ENCODE peak calls at places on chromosomes 4 and X, in nine cellular contexts. One of them, this sample, is unnamed.

GRCh38 chr4:189792819-189793618 is 147.7 kb upstream of the FRG1 start:
- DNase-seq in HFF-Myc: peak
- DNase-seq in MM.1S: peak
- DNase-seq in HFFc6: peak
- DNase-seq in GM12865: peak
- DNase-seq in fibroblast of pulmonary artery: peak
- DNase-seq in lower lobe of right lung: peak
- DNase-seq in NB4: peak
- DNase-seq in fibroblast of mammary gland: peak
- DNase-seq in this sample: peak

GRCh38 chrX:107714196-107714811 is 61.3 kb downstream of the TSC22D3 start:
- DNase-seq in NB4: peak
- DNase-seq in MM.1S: no peak
- DNase-seq in fibroblast of mammary gland: peak
- DNase-seq in HFF-Myc: no peak
- DNase-seq in HFFc6: no peak
- DNase-seq in fibroblast of pulmonary artery: peak
- DNase-seq in lower lobe of right lung: peak
- DNase-seq in GM12865: no peak
- DNase-seq in this sample: no peak

GRCh38 chr4:3308691-3309090 is 15.9 kb downstream of the RGS12 start:
- DNase-seq in HFFc6: no peak
- DNase-seq in lower lobe of right lung: peak
- DNase-seq in NB4: no peak
- DNase-seq in fibroblast of mammary gland: no peak
- DNase-seq in GM12865: no peak
- DNase-seq in fibroblast of pulmonary artery: no peak
- DNase-seq in HFF-Myc: no peak
- DNase-seq in MM.1S: no peak
- DNase-seq in this sample: no peak

GRCh38 chr4:128471576-128471975 is 184.0 kb upstream of the PGRMC2 start:
- DNase-seq in fibroblast of pulmonary artery: no peak
- DNase-seq in fibroblast of mammary gland: no peak
- DNase-seq in MM.1S: no peak
- DNase-seq in NB4: peak
- DNase-seq in GM12865: no peak
- DNase-seq in HFFc6: no peak
- DNase-seq in HFF-Myc: no peak
- DNase-seq in lower lobe of right lung: no peak
- DNase-seq in this sample: no peak

GRCh38 chr4:83197555-83198235 is 83.2 kb upstream of the PLAC8 start:
- DNase-seq in NB4: peak
- DNase-seq in GM12865: no peak
- DNase-seq in fibroblast of mammary gland: peak
- DNase-seq in HFFc6: no peak
- DNase-seq in lower lobe of right lung: peak
- DNase-seq in MM.1S: no peak
- DNase-seq in fibroblast of pulmonary artery: peak
- DNase-seq in HFF-Myc: no peak
- DNase-seq in this sample: peak

GRCh38 chr4:10273030-10273429 is 156.4 kb upstream of the WDR1 start:
- DNase-seq in fibroblast of pulmonary artery: peak
- DNase-seq in fibroblast of mammary gland: peak
- DNase-seq in GM12865: no peak
- DNase-seq in HFFc6: no peak
- DNase-seq in HFF-Myc: no peak
- DNase-seq in NB4: no peak
- DNase-seq in MM.1S: no peak
- DNase-seq in lower lobe of right lung: no peak
- DNase-seq in this sample: no peak

GRCh38 chr4:139815646-139816601 is 150.3 kb downstream of the MGST2 start:
- DNase-seq in HFFc6: peak
- DNase-seq in NB4: peak
- DNase-seq in fibroblast of pulmonary artery: peak
- DNase-seq in GM12865: no peak
- DNase-seq in MM.1S: no peak
- DNase-seq in HFF-Myc: peak
- DNase-seq in lower lobe of right lung: no peak
- DNase-seq in fibroblast of mammary gland: peak
- DNase-seq in this sample: peak

GRCh38 chrX:107825698-107826285 is at the start of gene MID2:
- DNase-seq in HFFc6: peak
- DNase-seq in GM12865: peak
- DNase-seq in MM.1S: peak
- DNase-seq in lower lobe of right lung: peak
- DNase-seq in fibroblast of mammary gland: peak
- DNase-seq in HFF-Myc: no peak
- DNase-seq in NB4: no peak
- DNase-seq in fibroblast of pulmonary artery: peak
- DNase-seq in this sample: no peak

GRCh38 chrX:132592880-132593279 is 104.0 kb upstream of the MBNL3 start:
- DNase-seq in fibroblast of pulmonary artery: peak
- DNase-seq in NB4: peak
- DNase-seq in lower lobe of right lung: no peak
- DNase-seq in MM.1S: peak
- DNase-seq in HFF-Myc: no peak
- DNase-seq in GM12865: peak
- DNase-seq in HFFc6: no peak
- DNase-seq in fibroblast of mammary gland: peak
- DNase-seq in this sample: no peak

GRCh38 chrX:124719060-124719459 is 372.7 kb downstream of the SH2D1A start:
- DNase-seq in fibroblast of pulmonary artery: no peak
- DNase-seq in MM.1S: no peak
- DNase-seq in HFF-Myc: no peak
- DNase-seq in GM12865: no peak
- DNase-seq in lower lobe of right lung: no peak
- DNase-seq in fibroblast of mammary gland: no peak
- DNase-seq in NB4: no peak
- DNase-seq in HFFc6: no peak
- DNase-seq in this sample: no peak

GRCh38 chr4:140330311-140330900 is 43.0 kb upstream of the SCOC start:
- DNase-seq in NB4: peak
- DNase-seq in fibroblast of pulmonary artery: peak
- DNase-seq in GM12865: peak
- DNase-seq in HFF-Myc: peak
- DNase-seq in fibroblast of mammary gland: peak
- DNase-seq in HFFc6: peak
- DNase-seq in lower lobe of right lung: no peak
- DNase-seq in MM.1S: peak
- DNase-seq in this sample: no peak

GRCh38 chr4:2792711-2793577 is at the start of gene SH3BP2:
- DNase-seq in fibroblast of pulmonary artery: peak
- DNase-seq in MM.1S: peak
- DNase-seq in NB4: peak
- DNase-seq in HFFc6: peak
- DNase-seq in fibroblast of mammary gland: no peak
- DNase-seq in lower lobe of right lung: peak
- DNase-seq in GM12865: peak
- DNase-seq in HFF-Myc: no peak
- DNase-seq in this sample: peak

GRCh38 chr4:140755811-140756291 is 334 bp downstream of the TBC1D9 start:
- DNase-seq in HFFc6: peak
- DNase-seq in lower lobe of right lung: peak
- DNase-seq in HFF-Myc: no peak
- DNase-seq in MM.1S: peak
- DNase-seq in fibroblast of mammary gland: peak
- DNase-seq in fibroblast of pulmonary artery: peak
- DNase-seq in NB4: no peak
- DNase-seq in GM12865: peak
- DNase-seq in this sample: peak

GRCh38 chr4:74671074-74671698 is 123.1 kb downstream of the BTC start:
- DNase-seq in HFF-Myc: peak
- DNase-seq in MM.1S: peak
- DNase-seq in fibroblast of mammary gland: peak
- DNase-seq in lower lobe of right lung: no peak
- DNase-seq in HFFc6: peak
- DNase-seq in GM12865: peak
- DNase-seq in NB4: peak
- DNase-seq in fibroblast of pulmonary artery: peak
- DNase-seq in this sample: peak
- TF ChIP-seq CTCF in HFF-Myc: peak
- TF ChIP-seq CTCF in MM.1S: peak
- TF ChIP-seq CTCF in fibroblast of mammary gland: peak
- TF ChIP-seq CTCF in lower lobe of right lung: peak
- TF ChIP-seq CTCF in HFFc6: peak
- TF ChIP-seq CTCF in GM12865: peak
- TF ChIP-seq CTCF in NB4: peak
- TF ChIP-seq CTCF in fibroblast of pulmonary artery: peak
- TF ChIP-seq CTCF in this sample: peak

DNA sequence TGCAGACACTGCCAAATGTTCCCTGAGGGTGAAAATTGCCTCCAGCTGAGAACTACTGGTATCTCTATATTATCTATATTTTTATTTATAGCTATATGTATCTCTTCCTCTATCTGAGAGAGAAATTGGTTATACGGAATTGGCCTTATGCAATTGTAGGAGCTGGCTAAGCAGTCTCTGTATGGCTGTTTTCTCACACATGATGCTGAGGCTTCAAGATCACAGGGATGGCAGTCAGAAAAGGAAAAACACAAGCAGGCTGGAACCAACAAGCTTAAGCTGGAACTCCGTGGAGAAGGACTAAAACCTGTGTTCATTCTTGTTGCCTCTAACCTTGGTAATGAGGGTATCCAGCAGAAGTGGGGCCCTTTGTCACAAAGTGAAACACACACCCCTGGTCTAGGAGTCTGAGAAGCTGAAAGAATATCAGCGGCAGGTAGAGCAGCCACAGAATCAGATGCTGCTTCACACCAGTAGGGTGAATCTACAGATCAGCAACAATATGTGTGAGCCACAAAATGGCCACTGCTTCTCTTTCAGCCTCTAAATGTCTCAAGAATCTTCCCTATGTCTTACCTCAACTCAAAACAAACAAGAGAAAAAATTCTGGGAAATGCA is 166.5 kb upstream of the PPP1R2C start:
- DNase-seq in HFF-Myc: no peak
- DNase-seq in HFFc6: no peak
- DNase-seq in fibroblast of pulmonary artery: no peak
- DNase-seq in GM12865: peak
- DNase-seq in fibroblast of mammary gland: no peak
- DNase-seq in NB4: no peak
- DNase-seq in MM.1S: peak
- DNase-seq in lower lobe of right lung: no peak
- DNase-seq in this sample: no peak
- TF ChIP-seq CTCF in HFF-Myc: no peak
- TF ChIP-seq CTCF in HFFc6: no peak
- TF ChIP-seq CTCF in fibroblast of pulmonary artery: no peak
- TF ChIP-seq CTCF in GM12865: no peak
- TF ChIP-seq CTCF in fibroblast of mammary gland: no peak
- TF ChIP-seq CTCF in NB4: no peak
- TF ChIP-seq CTCF in MM.1S: no peak
- TF ChIP-seq CTCF in lower lobe of right lung: no peak
- TF ChIP-seq CTCF in this sample: no peak

DNA sequence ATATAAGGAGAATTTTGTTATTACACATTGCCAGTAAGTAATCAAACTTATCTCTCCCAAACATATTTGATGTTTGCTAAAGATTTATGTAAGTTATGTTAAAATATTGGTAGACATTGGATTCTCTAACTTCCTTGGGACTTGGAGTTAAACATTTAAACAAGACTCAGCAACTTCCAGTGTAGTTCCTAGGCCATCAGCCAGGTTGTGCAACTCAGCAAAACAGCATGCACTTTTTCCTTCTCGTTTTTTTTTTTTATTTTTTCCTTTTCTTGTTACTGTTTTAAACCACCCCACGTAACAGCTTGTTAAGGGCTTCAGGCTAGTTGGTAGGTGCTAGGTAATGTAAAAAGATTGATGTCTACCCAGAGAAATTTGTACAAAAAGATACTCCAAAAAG is 510.4 kb downstream of the ANKRD50 start:
- DNase-seq in NB4: no peak
- DNase-seq in fibroblast of pulmonary artery: peak
- DNase-seq in HFFc6: no peak
- DNase-seq in HFF-Myc: no peak
- DNase-seq in GM12865: no peak
- DNase-seq in lower lobe of right lung: no peak
- DNase-seq in MM.1S: no peak
- DNase-seq in fibroblast of mammary gland: peak
- DNase-seq in this sample: no peak
- TF ChIP-seq CTCF in NB4: no peak
- TF ChIP-seq CTCF in fibroblast of pulmonary artery: peak
- TF ChIP-seq CTCF in HFFc6: peak
- TF ChIP-seq CTCF in HFF-Myc: no peak
- TF ChIP-seq CTCF in GM12865: no peak
- TF ChIP-seq CTCF in lower lobe of right lung: no peak
- TF ChIP-seq CTCF in MM.1S: no peak
- TF ChIP-seq CTCF in fibroblast of mammary gland: peak
- TF ChIP-seq CTCF in this sample: no peak

GRCh38 chrX:148947399-148948025 is 447.1 kb downstream of the AFF2 start:
- DNase-seq in fibroblast of pulmonary artery: no peak
- DNase-seq in HFF-Myc: no peak
- DNase-seq in HFFc6: no peak
- DNase-seq in fibroblast of mammary gland: peak
- DNase-seq in GM12865: no peak
- DNase-seq in lower lobe of right lung: no peak
- DNase-seq in NB4: peak
- DNase-seq in MM.1S: no peak
- DNase-seq in this sample: no peak
- TF ChIP-seq CTCF in fibroblast of pulmonary artery: peak
- TF ChIP-seq CTCF in HFF-Myc: no peak
- TF ChIP-seq CTCF in HFFc6: no peak
- TF ChIP-seq CTCF in fibroblast of mammary gland: no peak
- TF ChIP-seq CTCF in GM12865: no peak
- TF ChIP-seq CTCF in lower lobe of right lung: no peak
- TF ChIP-seq CTCF in NB4: no peak
- TF ChIP-seq CTCF in MM.1S: no peak
- TF ChIP-seq CTCF in this sample: no peak

This sample was measured in CD14-positive monocyte.